ENCODE peak calls at places on chromosomes 13 and 19, in eight cellular contexts. One of them, this sample, is unnamed.

GRCh38 chr19:14114854-14115253 is 2.7 kb downstream of the PRKACA start:
- DNase-seq in vagina: no peak
- DNase-seq in spleen: peak
- DNase-seq in transverse colon: peak
- DNase-seq in stomach: peak
- DNase-seq in sigmoid colon: peak
- DNase-seq in HCT116: no peak
- DNase-seq in breast epithelium: no peak
- DNase-seq in this sample: peak

GRCh38 chr13:29550589-29550988 is 44.9 kb downstream of the SLC7A1 start:
- DNase-seq in vagina: no peak
- DNase-seq in stomach: no peak
- DNase-seq in HCT116: no peak
- DNase-seq in spleen: no peak
- DNase-seq in sigmoid colon: no peak
- DNase-seq in breast epithelium: no peak
- DNase-seq in transverse colon: no peak
- DNase-seq in this sample: no peak

GRCh38 chr19:14183741-14184395 is 22.1 kb downstream of the ADGRL1 start:
- DNase-seq in breast epithelium: no peak
- DNase-seq in vagina: no peak
- DNase-seq in HCT116: no peak
- DNase-seq in sigmoid colon: no peak
- DNase-seq in transverse colon: no peak
- DNase-seq in stomach: no peak
- DNase-seq in spleen: no peak
- DNase-seq in this sample: no peak

GRCh38 chr13:98129059-98129741 is 13.7 kb upstream of the FARP1 start:
- DNase-seq in vagina: no peak
- DNase-seq in stomach: no peak
- DNase-seq in transverse colon: no peak
- DNase-seq in spleen: no peak
- DNase-seq in breast epithelium: no peak
- DNase-seq in sigmoid colon: no peak
- DNase-seq in HCT116: no peak
- DNase-seq in this sample: no peak

GRCh38 chr19:13615890-13616289 is 109.6 kb upstream of the CACNA1A start:
- DNase-seq in vagina: no peak
- DNase-seq in spleen: peak
- DNase-seq in sigmoid colon: no peak
- DNase-seq in stomach: no peak
- DNase-seq in HCT116: no peak
- DNase-seq in transverse colon: no peak
- DNase-seq in breast epithelium: no peak
- DNase-seq in this sample: no peak

GRCh38 chr19:46442808-46443450 is 14.2 kb upstream of the PNMA8C start:
- DNase-seq in HCT116: no peak
- DNase-seq in vagina: no peak
- DNase-seq in transverse colon: no peak
- DNase-seq in spleen: no peak
- DNase-seq in stomach: peak
- DNase-seq in sigmoid colon: no peak
- DNase-seq in breast epithelium: no peak
- DNase-seq in this sample: peak

GRCh38 chr19:4454952-4455738 is 2.4 kb downstream of the UBXN6 start:
- DNase-seq in transverse colon: no peak
- DNase-seq in stomach: no peak
- DNase-seq in vagina: no peak
- DNase-seq in sigmoid colon: no peak
- DNase-seq in HCT116: no peak
- DNase-seq in breast epithelium: no peak
- DNase-seq in spleen: no peak
- DNase-seq in this sample: peak

GRCh38 chr19:13938361-13939027 is at the start of gene PODNL1:
- DNase-seq in stomach: no peak
- DNase-seq in vagina: no peak
- DNase-seq in breast epithelium: no peak
- DNase-seq in transverse colon: no peak
- DNase-seq in sigmoid colon: no peak
- DNase-seq in HCT116: no peak
- DNase-seq in spleen: no peak
- DNase-seq in this sample: peak

GRCh38 chr13:100490692-100491091 is 97.9 kb downstream of the GGACT start:
- DNase-seq in vagina: no peak
- DNase-seq in breast epithelium: no peak
- DNase-seq in stomach: no peak
- DNase-seq in HCT116: peak
- DNase-seq in sigmoid colon: no peak
- DNase-seq in spleen: no peak
- DNase-seq in transverse colon: no peak
- DNase-seq in this sample: peak

DNA sequence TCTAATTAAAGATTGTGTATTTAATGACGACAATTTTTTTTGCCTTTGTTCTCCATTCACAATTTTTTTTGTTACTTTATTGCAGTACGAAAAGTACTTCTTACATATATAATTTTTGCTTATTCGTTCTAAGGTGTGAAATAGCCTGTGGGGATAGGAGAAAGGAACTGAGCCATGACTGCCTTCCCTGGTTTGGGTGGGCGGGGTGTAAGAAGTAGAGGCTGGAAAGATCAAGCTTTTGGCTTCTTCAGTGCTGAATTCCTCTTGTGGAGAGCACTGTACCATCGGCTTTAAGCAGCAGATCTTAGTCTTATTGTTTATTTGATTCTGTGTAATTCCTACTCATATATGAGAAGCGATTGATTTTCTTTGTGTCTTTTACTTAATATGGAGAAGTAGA is 115.8 kb downstream of the NBEA start:
- DNase-seq in transverse colon: no peak
- DNase-seq in stomach: no peak
- DNase-seq in breast epithelium: no peak
- DNase-seq in sigmoid colon: no peak
- DNase-seq in HCT116: no peak
- DNase-seq in spleen: no peak
- DNase-seq in vagina: no peak
- DNase-seq in this sample: no peak
- TF ChIP-seq POLR2A in transverse colon: no peak
- TF ChIP-seq POLR2A in stomach: no peak
- TF ChIP-seq POLR2A in breast epithelium: no peak
- TF ChIP-seq POLR2A in sigmoid colon: no peak
- TF ChIP-seq POLR2A in HCT116: no peak
- TF ChIP-seq POLR2A in spleen: no peak
- TF ChIP-seq POLR2A in vagina: no peak
- TF ChIP-seq POLR2A in this sample: no peak

DNA sequence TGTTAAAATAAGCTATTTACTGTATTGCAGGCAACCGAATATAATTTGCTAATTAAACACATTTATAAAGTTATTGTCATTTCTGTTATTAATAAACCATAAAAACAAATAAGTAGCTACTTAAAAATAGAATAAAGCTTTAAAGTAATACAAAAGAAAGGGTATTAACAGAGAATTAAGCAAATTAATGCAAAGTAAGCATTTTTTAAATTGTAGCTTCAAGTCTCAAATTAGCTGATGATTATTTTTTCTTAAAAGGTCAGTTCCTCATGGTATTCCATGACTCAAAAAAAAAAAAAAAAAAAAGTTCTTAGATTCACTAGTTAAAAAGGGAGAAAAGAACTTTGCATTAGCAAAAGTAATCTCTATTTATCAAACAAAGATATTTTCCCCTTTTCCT is 292.5 kb downstream of the SLITRK1 start:
- DNase-seq in transverse colon: no peak
- DNase-seq in vagina: no peak
- DNase-seq in sigmoid colon: no peak
- DNase-seq in spleen: no peak
- DNase-seq in breast epithelium: no peak
- DNase-seq in stomach: no peak
- DNase-seq in HCT116: no peak
- DNase-seq in this sample: no peak
- H3K4me3 ChIP-seq in transverse colon: no peak
- H3K4me3 ChIP-seq in vagina: no peak
- H3K4me3 ChIP-seq in sigmoid colon: no peak
- H3K4me3 ChIP-seq in spleen: no peak
- H3K4me3 ChIP-seq in breast epithelium: no peak
- H3K4me3 ChIP-seq in stomach: no peak
- H3K4me3 ChIP-seq in HCT116: no peak
- H3K4me3 ChIP-seq in this sample: no peak

GRCh38 chr19:16442386-16443276 is 29.1 kb downstream of the EPS15L1 start:
- DNase-seq in HCT116: no peak
- DNase-seq in transverse colon: peak
- DNase-seq in stomach: peak
- DNase-seq in breast epithelium: no peak
- DNase-seq in sigmoid colon: peak
- DNase-seq in vagina: no peak
- DNase-seq in spleen: no peak
- DNase-seq in this sample: no peak
- TF ChIP-seq POLR2AphosphoS5 in HCT116: no peak
- TF ChIP-seq POLR2AphosphoS5 in transverse colon: peak
- TF ChIP-seq POLR2AphosphoS5 in stomach: no peak
- TF ChIP-seq POLR2AphosphoS5 in breast epithelium: no peak
- TF ChIP-seq POLR2AphosphoS5 in sigmoid colon: no peak
- TF ChIP-seq POLR2AphosphoS5 in vagina: peak
- TF ChIP-seq POLR2AphosphoS5 in spleen: no peak
- TF ChIP-seq POLR2AphosphoS5 in this sample: peak

GRCh38 chr19:10568826-10569651 is at the start of gene CDKN2D:
- DNase-seq in HCT116: peak
- DNase-seq in spleen: peak
- DNase-seq in vagina: peak
- DNase-seq in transverse colon: peak
- DNase-seq in sigmoid colon: peak
- DNase-seq in stomach: peak
- DNase-seq in breast epithelium: peak
- DNase-seq in this sample: peak
- TF ChIP-seq POLR2A in HCT116: no peak
- TF ChIP-seq POLR2A in spleen: no peak
- TF ChIP-seq POLR2A in vagina: no peak
- TF ChIP-seq POLR2A in transverse colon: peak
- TF ChIP-seq POLR2A in sigmoid colon: no peak
- TF ChIP-seq POLR2A in stomach: no peak
- TF ChIP-seq POLR2A in breast epithelium: no peak
- TF ChIP-seq POLR2A in this sample: no peak

DNA sequence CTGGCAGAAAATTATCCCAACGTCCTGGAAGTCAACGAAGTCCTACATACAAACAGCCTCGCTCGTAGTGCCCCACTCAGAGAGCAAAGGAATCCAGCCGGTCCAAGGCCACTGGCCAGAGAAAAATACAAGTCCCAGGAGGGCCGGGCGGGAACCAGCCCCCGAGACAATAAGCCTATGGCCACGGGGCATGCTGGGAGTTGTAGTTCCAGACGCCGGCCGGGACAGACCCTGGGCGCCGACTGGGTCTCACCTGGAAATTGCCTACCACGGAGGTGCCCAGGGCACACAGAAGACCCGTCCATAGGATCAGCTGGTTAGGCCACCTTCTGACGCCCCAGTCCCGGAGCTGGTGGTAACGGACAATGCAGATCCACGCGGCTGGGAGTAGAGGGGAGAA is 5.4 kb downstream of the TMEM150B start:
- DNase-seq in HCT116: no peak
- DNase-seq in vagina: no peak
- DNase-seq in breast epithelium: no peak
- DNase-seq in spleen: no peak
- DNase-seq in sigmoid colon: no peak
- DNase-seq in transverse colon: no peak
- DNase-seq in stomach: no peak
- DNase-seq in this sample: no peak
- H3K4me3 ChIP-seq in HCT116: no peak
- H3K4me3 ChIP-seq in vagina: no peak
- H3K4me3 ChIP-seq in breast epithelium: no peak
- H3K4me3 ChIP-seq in spleen: no peak
- H3K4me3 ChIP-seq in sigmoid colon: no peak
- H3K4me3 ChIP-seq in transverse colon: no peak
- H3K4me3 ChIP-seq in stomach: no peak
- H3K4me3 ChIP-seq in this sample: no peak

DNA sequence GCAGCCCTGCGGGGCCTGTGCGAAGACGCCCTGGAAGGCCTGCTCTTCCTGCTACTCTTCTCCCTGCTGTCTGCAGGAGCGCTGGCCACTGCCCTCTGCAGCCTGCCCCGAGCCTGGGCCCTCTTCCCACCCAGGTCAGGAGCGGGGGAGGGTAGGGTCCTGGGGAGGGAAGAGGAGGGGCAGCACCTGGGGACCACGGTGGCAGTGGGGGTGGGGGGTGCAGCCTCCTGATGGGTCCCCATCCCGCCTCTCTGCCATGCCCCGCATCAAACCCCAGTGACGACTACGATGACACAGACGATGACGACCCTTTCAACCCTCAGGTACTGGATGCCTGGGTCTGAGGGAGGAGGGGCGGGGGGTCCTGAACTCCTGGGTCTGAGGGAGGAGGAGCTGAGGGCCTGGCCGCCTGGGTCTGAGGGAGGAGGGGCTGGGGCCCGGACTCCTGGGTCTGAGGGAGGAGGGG is 13.4 kb upstream of the LENG8 start:
- DNase-seq in transverse colon: no peak
- DNase-seq in HCT116: no peak
- DNase-seq in spleen: no peak
- DNase-seq in vagina: no peak
- DNase-seq in sigmoid colon: no peak
- DNase-seq in stomach: no peak
- DNase-seq in breast epithelium: no peak
- DNase-seq in this sample: no peak
- TF ChIP-seq POLR2AphosphoS5 in transverse colon: no peak
- TF ChIP-seq POLR2AphosphoS5 in HCT116: no peak
- TF ChIP-seq POLR2AphosphoS5 in spleen: no peak
- TF ChIP-seq POLR2AphosphoS5 in vagina: no peak
- TF ChIP-seq POLR2AphosphoS5 in sigmoid colon: no peak
- TF ChIP-seq POLR2AphosphoS5 in stomach: no peak
- TF ChIP-seq POLR2AphosphoS5 in breast epithelium: no peak
- TF ChIP-seq POLR2AphosphoS5 in this sample: no peak

DNA sequence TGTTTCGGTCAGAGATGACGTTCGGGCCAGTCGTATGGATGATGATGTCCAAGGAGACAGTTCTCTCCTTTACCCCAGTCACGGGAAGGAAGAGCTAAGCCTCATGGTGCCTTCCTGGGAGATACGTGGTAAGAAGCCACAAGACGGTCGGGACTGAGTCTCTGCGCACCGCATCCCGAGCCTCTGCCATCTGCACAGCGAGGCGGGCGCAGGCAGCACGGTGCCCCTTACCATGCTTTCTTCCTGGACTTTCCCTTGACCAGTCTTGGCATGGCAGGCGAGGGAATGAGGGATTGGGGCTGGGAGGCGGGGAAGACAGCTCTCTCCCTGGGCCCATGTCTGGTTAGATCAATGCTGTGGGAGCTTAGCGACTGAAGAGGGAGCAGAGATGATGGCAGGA is 10.1 kb upstream of the LAIR2 start:
- DNase-seq in breast epithelium: no peak
- DNase-seq in vagina: no peak
- DNase-seq in sigmoid colon: no peak
- DNase-seq in stomach: no peak
- DNase-seq in transverse colon: no peak
- DNase-seq in HCT116: no peak
- DNase-seq in spleen: no peak
- DNase-seq in this sample: peak
- TF ChIP-seq POLR2A in breast epithelium: no peak
- TF ChIP-seq POLR2A in vagina: no peak
- TF ChIP-seq POLR2A in sigmoid colon: no peak
- TF ChIP-seq POLR2A in stomach: no peak
- TF ChIP-seq POLR2A in transverse colon: no peak
- TF ChIP-seq POLR2A in HCT116: no peak
- TF ChIP-seq POLR2A in spleen: no peak
- TF ChIP-seq POLR2A in this sample: no peak

GRCh38 chr13:59664586-59664985 is 499.1 kb downstream of the DIAPH3 start:
- DNase-seq in HCT116: no peak
- DNase-seq in spleen: no peak
- DNase-seq in breast epithelium: no peak
- DNase-seq in vagina: no peak
- DNase-seq in transverse colon: no peak
- DNase-seq in stomach: no peak
- DNase-seq in sigmoid colon: no peak
- DNase-seq in this sample: no peak
- H3K4me3 ChIP-seq in HCT116: no peak
- H3K4me3 ChIP-seq in spleen: peak
- H3K4me3 ChIP-seq in breast epithelium: no peak
- H3K4me3 ChIP-seq in vagina: no peak
- H3K4me3 ChIP-seq in transverse colon: no peak
- H3K4me3 ChIP-seq in stomach: no peak
- H3K4me3 ChIP-seq in sigmoid colon: no peak
- H3K4me3 ChIP-seq in this sample: no peak